ENCODE peak calls at places on chromosomes 16 and 17, in seven cellular contexts. I, S, F, X, T, Q and A are unnamed samples.

GRCh38 chr16:68732068-68732680 is 4.9 kb upstream of the CDH1 start:
- DNase-seq in Q (peak), I (peak), F (peak), S (no peak), T (no peak), X (peak), A (peak)

GRCh38 chr17:58097384-58098088 is 14.3 kb downstream of the DYNLL2 start:
- DNase-seq in T (no peak), S (no peak), I (no peak), Q (no peak), F (no peak), X (no peak), A (no peak)

GRCh38 chr17:75601057-75601987 is 13.7 kb downstream of the MYO15B start:
- DNase-seq in T (peak), X (peak), F (peak), Q (peak), S (peak), I (peak), A (peak)

GRCh38 chr17:81487487-81488275 is 24.9 kb downstream of the ACTG1 start:
- DNase-seq in I (peak), X (peak), F (peak), Q (peak), S (peak), T (no peak), A (peak)

GRCh38 chr17:32523017-32523680 is 36.4 kb downstream of the CDK5R1 start:
- DNase-seq in Q (no peak), T (no peak), F (no peak), S (no peak), I (no peak), X (peak), A (no peak)

GRCh38 chr16:64933890-64934289 is 188.0 kb downstream of the CDH11 start:
- DNase-seq in F (no peak), T (no peak), S (no peak), Q (peak), X (no peak), I (no peak), A (peak)

GRCh38 chr17:48058393-48059124 is 10.4 kb downstream of the NFE2L1 start:
- DNase-seq in F (no peak), S (no peak), I (no peak), X (no peak), Q (no peak), T (no peak), A (no peak)

GRCh38 chr17:49106366-49107210 is 26.0 kb upstream of the B4GALNT2 start:
- DNase-seq in I (peak), T (peak), S (peak), X (no peak), Q (no peak), F (peak), A (no peak)

GRCh38 chr17:41689497-41690299 is 1.0 kb downstream of the EIF1 start:
- DNase-seq in Q (peak), F (peak), S (peak), I (peak), T (peak), X (peak), A (peak)

GRCh38 chr17:72021417-72022041 is 99.3 kb upstream of the SOX9 start:
- DNase-seq in S (no peak), X (no peak), T (no peak), F (no peak), I (no peak), Q (no peak), A (no peak)

GRCh38 chr17:62892870-62893338 is 73.1 kb upstream of the TANC2 start:
- DNase-seq in F (peak), X (peak), S (peak), I (peak), Q (no peak), T (peak), A (no peak)

GRCh38 chr16:52383640-52384292 is 163.2 kb downstream of the TOX3 start:
- DNase-seq in I (no peak), X (no peak), Q (no peak), F (no peak), S (no peak), T (no peak), A (peak)

GRCh38 chr17:30809867-30810266 is 14.6 kb downstream of the CRLF3 start:
- DNase-seq in I (no peak), X (no peak), S (no peak), T (no peak), F (no peak), Q (no peak), A (no peak)

GRCh38 chr17:8122391-8122922 is 1.4 kb downstream of the HES7 start:
- DNase-seq in F (peak), T (no peak), X (no peak), I (peak), Q (no peak), S (no peak), A (peak)

GRCh38 chr16:20612551-20613470 is 36.6 kb upstream of the ACSM2B start:
- DNase-seq in S (no peak), F (no peak), T (no peak), Q (no peak), X (no peak), I (peak), A (no peak)

GRCh38 chr16:10338426-10338825 is 47.4 kb upstream of the ATF7IP2 start:
- DNase-seq in I (no peak), Q (no peak), S (peak), X (no peak), T (no peak), F (no peak), A (no peak)